ENCODE peak calls at places on chromosomes 6 and 20, in six cellular contexts. J is colonic mucosa, C is neural progenitor cell, S is IMR-90, D is ovary, Q is HepG2. O is an unnamed sample.

GRCh38 chr6:4776493-4776966 is 326 bp downstream of the CDYL start:
- DNase-seq in D (no peak), S (no peak), Q (peak; percentile 22), C (peak; percentile 82), J (peak; percentile 39), O (no peak)

GRCh38 chr6:135094403-135094821 is 39.8 kb upstream of the HBS1L start:
- DNase-seq in C (no peak), Q (no peak), J (no peak), D (no peak), S (peak; percentile 14), O (no peak)

GRCh38 chr6:157001716-157002115 is 224.5 kb downstream of the ARID1B start:
- DNase-seq in C (no peak), J (no peak), S (no peak), D (no peak), Q (no peak), O (no peak)

GRCh38 chr6:39855356-39855995 is 63.3 kb downstream of the DAAM2 start:
- DNase-seq in Q (no peak), J (no peak), D (no peak), S (peak; percentile 22), C (no peak), O (peak; percentile 71)

GRCh38 chr6:42349753-42350573 is 101.8 kb downstream of the TRERF1 start:
- DNase-seq in J (no peak), D (no peak), Q (no peak), C (no peak), S (peak; percentile 26), O (peak; percentile 68)

GRCh38 chr20:43444107-43444506 is 13.6 kb upstream of the SRSF6 start:
- DNase-seq in D (no peak), Q (no peak), C (peak; percentile 20), S (no peak), J (no peak), O (no peak)

GRCh38 chr6:118903691-118904090 is 9.7 kb downstream of the ASF1A start:
- DNase-seq in C (no peak), Q (no peak), J (no peak), D (no peak), S (no peak), O (no peak)

GRCh38 chr6:90911600-90911999 is 324.7 kb upstream of the MAP3K7 start:
- DNase-seq in D (no peak), Q (no peak), S (no peak), J (no peak), C (no peak), O (no peak)

GRCh38 chr6:131683479-131683878 is 17.7 kb downstream of the OR2A4 start:
- DNase-seq in J (no peak), Q (no peak), S (no peak), C (no peak), D (no peak), O (no peak)

GRCh38 chr6:47153066-47153755 is 111.1 kb upstream of the ADGRF1 start:
- DNase-seq in Q (peak; percentile 62), C (no peak), D (no peak), S (peak; percentile 33), J (no peak), O (peak; percentile 87)

GRCh38 chr6:927157-927556 is 234.2 kb upstream of the EXOC2 start:
- DNase-seq in Q (no peak), S (no peak), C (no peak), J (no peak), D (no peak), O (no peak)

GRCh38 chr20:15560936-15561531 is 1012.2 kb downstream of the KIF16B start:
- DNase-seq in Q (no peak), J (no peak), D (no peak), S (no peak), C (no peak), O (no peak)
- H3K4me3 ChIP-seq in Q (no peak overlapping the region), J (no peak overlapping the region), D (no peak overlapping the region), S (no peak overlapping the region), C (no peak overlapping the region), O (no peak overlapping the region)

GRCh38 chr6:111852704-111853103 is 20.5 kb downstream of the FYN start:
- DNase-seq in D (no peak), C (no peak), J (no peak), S (peak; percentile 34), Q (peak; percentile 45), O (peak; percentile 81)
- TF ChIP-seq CTCF in D (no peak), C (no peak), J (no peak), S (no peak), Q (no peak), O (no peak)

GRCh38 chr6:20569000-20569610 is 34.8 kb downstream of the CDKAL1 start:
- DNase-seq in C (no peak), J (no peak), Q (no peak), D (no peak), S (peak; percentile 37), O (peak; percentile 38)
- H3K4me3 ChIP-seq in C (no peak overlapping the region), J (no peak overlapping the region), Q (no peak overlapping the region), D (no peak overlapping the region), S (no peak overlapping the region), O (no peak overlapping the region)

GRCh38 chr6:128520436-128521301 is at the start of gene PTPRK:
- DNase-seq in J (peak; percentile 94), C (peak; percentile 97), S (peak; percentile 91), Q (peak; percentile 90), D (peak; percentile 96), O (peak; percentile 91)
- TF ChIP-seq CTCF in J (peak; percentile 46), C (peak; percentile 57), S (peak; percentile 69), Q (peak; percentile 43), D (peak; percentile 41), O (no peak)

DNA sequence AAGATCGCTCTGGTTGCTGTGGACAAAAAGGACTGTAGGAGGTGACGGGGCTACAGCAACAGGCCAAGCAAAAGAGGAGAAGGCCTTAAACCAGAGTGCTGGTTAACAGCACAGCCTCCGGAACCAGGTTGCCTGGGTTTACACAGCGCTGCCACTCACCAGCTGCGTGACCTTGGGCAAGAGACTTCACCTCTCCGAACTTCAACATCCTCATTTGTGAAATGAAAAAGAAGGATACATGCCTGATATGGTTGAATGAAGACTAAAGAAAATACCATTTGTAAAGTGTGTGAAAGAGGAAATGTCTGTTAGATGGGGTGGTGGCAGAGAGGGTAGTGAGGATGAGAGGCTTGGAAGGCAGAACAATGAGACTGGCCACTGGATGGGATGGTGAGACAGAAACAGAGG is 44.9 kb downstream of the PREX1 start:
- DNase-seq in C (no peak), Q (no peak), D (no peak), S (no peak), J (no peak), O (no peak)
- H3K4me3 ChIP-seq in C (no peak overlapping the region), Q (no peak overlapping the region), D (no peak overlapping the region), S (no peak overlapping the region), J (no peak overlapping the region), O (no peak overlapping the region)

DNA sequence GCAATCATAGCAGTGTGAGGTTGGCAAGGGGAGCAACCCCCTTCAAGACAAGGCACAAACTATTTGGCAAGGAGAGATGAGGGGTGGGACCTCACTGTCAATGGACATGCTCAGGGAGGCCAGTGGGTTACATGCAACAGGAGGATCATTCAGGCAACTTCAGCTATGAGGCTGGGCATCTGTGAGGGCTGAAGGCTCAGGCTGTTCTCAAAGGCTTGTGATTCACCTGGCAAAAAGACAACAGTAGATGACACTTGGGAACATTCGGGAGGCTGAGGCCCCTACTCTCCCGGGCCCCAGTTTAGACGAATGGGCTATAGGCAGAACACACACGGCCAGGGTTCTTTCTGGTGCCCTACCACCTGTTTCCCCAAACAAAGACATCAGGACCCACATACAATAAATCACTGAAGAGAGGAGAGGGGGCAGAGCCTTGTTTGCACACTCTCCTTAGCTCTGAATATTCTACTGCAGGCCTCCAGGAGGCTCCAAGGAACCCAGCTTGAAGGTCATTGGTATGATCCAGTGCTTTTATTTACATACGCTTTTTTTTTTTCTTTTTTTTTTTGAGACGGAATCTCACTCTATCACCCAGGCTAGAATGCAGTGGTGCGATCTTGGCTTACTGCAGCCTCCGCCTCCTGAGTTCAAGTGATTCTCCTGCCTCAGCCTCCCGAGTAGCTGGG is 7.9 kb downstream of the TUBB start:
- DNase-seq in J (no peak), S (peak; percentile 71), C (no peak), D (no peak), Q (no peak), O (peak; percentile 68)
- TF ChIP-seq CTCF in J (no peak), S (peak; percentile 50), C (no peak), D (no peak), Q (no peak), O (peak; percentile 53)

O was measured in AG10803.